ENCODE peak calls at places on chromosomes 4 and X, in ten cellular contexts. H, L, R, K, D, G, X, W, Z and E are unnamed samples.

GRCh38 chr4:153634737-153635353 is 49.2 kb upstream of the TLR2 start:
- DNase-seq in Z (no peak), K (no peak), H (peak; percentile 54), W (peak; percentile 20), L (no peak), G (no peak), D (no peak), R (no peak), X (no peak), E (no peak)

GRCh38 chr4:118586357-118586790 is 98.8 kb upstream of the METTL14 start:
- DNase-seq in L (peak; percentile 69), X (no peak), H (peak; percentile 36), W (no peak), G (no peak), R (no peak), D (no peak), Z (no peak), K (peak; percentile 77), E (no peak)

GRCh38 chr4:13399257-13399656 is 84.9 kb downstream of the RAB28 start:
- DNase-seq in H (no peak), K (no peak), R (no peak), D (no peak), Z (no peak), G (no peak), X (no peak), L (no peak), W (no peak), E (no peak)

GRCh38 chrX:39899876-39900787 is 197.6 kb downstream of the BCOR start:
- DNase-seq in R (no peak), L (no peak), Z (no peak), G (no peak), H (no peak), W (no peak), D (no peak), K (no peak), X (no peak), E (no peak)

GRCh38 chr4:139054791-139055376 is 39.3 kb downstream of the NOCT start:
- DNase-seq in G (no peak), Z (no peak), K (no peak), R (no peak), L (no peak), D (no peak), H (peak; percentile 7), X (no peak), W (no peak), E (no peak)

GRCh38 chr4:139617702-139618490 is 47.7 kb upstream of the MGST2 start:
- DNase-seq in K (no peak), Z (no peak), R (no peak), W (no peak), X (no peak), H (no peak), D (no peak), G (no peak), L (no peak), E (no peak)

GRCh38 chr4:54658321-54659093 is 750 bp downstream of the KIT start:
- DNase-seq in K (no peak), L (peak; percentile 52), R (no peak), H (peak; percentile 28), D (peak; percentile 36), W (peak; percentile 82), Z (peak; percentile 13), G (peak; percentile 72), X (peak; percentile 46), E (no peak)

GRCh38 chr4:119000400-119000799 is 111.7 kb downstream of the SYNPO2 start:
- DNase-seq in X (no peak), R (no peak), Z (no peak), L (peak; percentile 29), K (no peak), D (no peak), H (no peak), W (no peak), G (no peak), E (no peak)

GRCh38 chr4:123628288-123628687 is 231.7 kb downstream of the SPRY1 start:
- DNase-seq in H (no peak), K (no peak), L (no peak), W (no peak), X (no peak), G (no peak), D (no peak), Z (no peak), R (no peak), E (no peak)

GRCh38 chrX:18617351-18617750 is 54.6 kb downstream of the RS1 start:
- DNase-seq in R (no peak), H (peak; percentile 61), W (no peak), K (no peak), D (no peak), Z (no peak), X (peak; percentile 53), L (no peak), G (no peak), E (peak; percentile 48)

GRCh38 chr4:3711183-3712111 is 54.7 kb upstream of the ADRA2C start:
- DNase-seq in R (no peak), L (peak; percentile 2), Z (no peak), H (no peak), G (peak; percentile 54), K (no peak), X (no peak), W (no peak), D (no peak), E (no peak)

GRCh38 chrX:154068560-154068959 is 29.0 kb downstream of the MECP2 start:
- DNase-seq in X (no peak), W (no peak), G (no peak), R (no peak), Z (no peak), H (no peak), L (no peak), D (no peak), K (no peak), E (no peak)

GRCh38 chrX:154072192-154072591 is 25.3 kb downstream of the MECP2 start:
- DNase-seq in K (no peak), R (no peak), L (no peak), H (no peak), W (no peak), X (no peak), G (no peak), Z (no peak), D (no peak), E (no peak)

GRCh38 chrX:154074199-154074598 is 23.3 kb downstream of the MECP2 start:
- DNase-seq in K (no peak), H (peak; percentile 44), L (no peak), D (no peak), W (no peak), Z (no peak), X (peak; percentile 27), G (no peak), R (no peak), E (no peak)
- H3K27ac ChIP-seq in K (no peak overlapping the region), H (peak overlapping the region; percentile 51), L (no peak overlapping the region), D (no peak overlapping the region), W (no peak overlapping the region), Z (no peak overlapping the region), X (no peak overlapping the region), G (no peak overlapping the region), R (no peak overlapping the region), E (peak overlapping the region; percentile 30)

GRCh38 chrX:42497356-42497755 is 280.6 kb downstream of the PPP1R2C start:
- DNase-seq in Z (no peak), W (no peak), X (no peak), D (no peak), K (no peak), G (no peak), H (no peak), R (no peak), L (no peak), E (no peak)

GRCh38 chrX:42491145-42491907 is 286.6 kb downstream of the PPP1R2C start:
- DNase-seq in K (no peak), X (no peak), L (no peak), W (no peak), G (no peak), D (no peak), R (no peak), H (no peak), Z (no peak), E (no peak)

GRCh38 chrX:42495139-42495538 is 282.8 kb downstream of the PPP1R2C start:
- DNase-seq in G (no peak), X (no peak), R (no peak), K (no peak), D (peak; percentile 38), L (no peak), H (no peak), Z (peak; percentile 50), W (no peak), E (no peak)

GRCh38 chrX:42499620-42500019 is 278.3 kb downstream of the PPP1R2C start:
- DNase-seq in R (no peak), L (no peak), D (no peak), X (no peak), Z (no peak), K (no peak), W (no peak), H (no peak), G (no peak), E (no peak)

DNA sequence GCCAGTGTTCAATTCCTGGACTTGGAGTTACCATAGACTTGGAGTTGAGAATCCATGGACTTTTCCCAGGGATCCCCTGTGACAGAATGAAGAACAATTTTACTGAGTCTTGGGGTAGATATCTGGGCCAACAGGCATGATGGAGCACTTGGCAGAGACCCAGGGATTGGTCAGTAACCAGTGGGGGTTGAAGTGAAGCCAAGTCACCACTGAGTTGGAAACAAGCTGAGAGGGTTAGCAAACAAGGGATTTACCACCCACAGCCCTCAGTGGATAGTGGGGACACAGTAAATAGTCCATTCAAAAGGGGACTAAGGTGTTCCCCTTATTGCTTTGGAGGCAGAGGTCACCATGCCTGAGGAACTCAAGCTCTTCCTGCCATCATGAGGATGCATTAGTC is 281.7 kb downstream of the PPP1R2C start:
- DNase-seq in K (no peak), H (no peak), D (no peak), X (no peak), Z (no peak), L (no peak), R (no peak), W (no peak), G (no peak), E (no peak)
- H3K27ac ChIP-seq in K (no peak overlapping the region), H (no peak overlapping the region), D (no peak overlapping the region), X (no peak overlapping the region), Z (no peak overlapping the region), L (no peak overlapping the region), R (no peak overlapping the region), W (no peak overlapping the region), G (no peak overlapping the region), E (no peak overlapping the region)

GRCh38 chrX:45788941-45789348 is 588.3 kb upstream of the DIPK2B start:
- DNase-seq in L (peak; percentile 31), G (peak; percentile 64), D (no peak), Z (no peak), W (no peak), R (no peak), K (peak; percentile 63), H (no peak), X (no peak), E (no peak)
- H3K27ac ChIP-seq in L (peak overlapping the region; percentile 72), G (peak overlapping the region; percentile 24), D (no peak overlapping the region), Z (no peak overlapping the region), W (no peak overlapping the region), R (no peak overlapping the region), K (no peak overlapping the region), H (peak overlapping the region; percentile 34), X (no peak overlapping the region), E (peak overlapping the region; percentile 96)

GRCh38 chr4:142091085-142091513 is 454.7 kb downstream of the IL15 start:
- DNase-seq in D (no peak), R (no peak), K (no peak), X (peak; percentile 84), Z (no peak), G (no peak), W (no peak), H (peak; percentile 99), L (no peak), E (peak; percentile 51)
- H3K27ac ChIP-seq in D (peak overlapping the region; percentile 79), R (peak overlapping the region; percentile 64), K (peak overlapping the region; percentile 63), X (peak overlapping the region; percentile 99), Z (no peak overlapping the region), G (peak overlapping the region; percentile 2), W (no peak overlapping the region), H (peak overlapping the region; percentile 85), L (peak overlapping the region; percentile 65), E (peak overlapping the region; percentile 87)